ENCODE peak calls at places on chromosomes 3 and 15, in four cellular contexts. X, K, D and Y are unnamed samples. For H3K4me1, the result is how much of the 10 kb centered on the place peaks cover.

GRCh38 chr3:141680620-141681389 is 57.3 kb upstream of the RNF7 start:
- DNase-seq in D (no peak), X (no peak), K (no peak), Y (no peak)

GRCh38 chr3:23575697-23576096 is 230.1 kb upstream of the UBE2E1 start:
- DNase-seq in K (no peak), X (no peak), D (no peak), Y (no peak)

GRCh38 chr3:7171493-7171892 is 310.6 kb downstream of the GRM7 start:
- DNase-seq in X (no peak), K (no peak), D (no peak), Y (no peak)

GRCh38 chr3:66136597-66136996 is 84.2 kb upstream of the SLC25A26 start:
- DNase-seq in X (no peak), D (no peak), K (no peak), Y (no peak)

GRCh38 chr15:42156266-42156922 is at the start of gene PLA2G4F:
- DNase-seq in X (no peak), D (no peak), K (peak), Y (no peak)

GRCh38 chr15:101022876-101023275 is 103.7 kb downstream of the LRRK1 start:
- DNase-seq in K (no peak), X (peak), D (no peak), Y (no peak)

GRCh38 chr3:50671331-50671730 is 3.4 kb upstream of the DOCK3 start:
- DNase-seq in D (no peak), X (no peak), K (no peak), Y (no peak)

GRCh38 chr3:126216416-126216815 is 36.0 kb upstream of the ALDH1L1 start:
- DNase-seq in D (no peak), X (no peak), K (no peak), Y (no peak)

GRCh38 chr15:79779739-79780138 is 117.1 kb downstream of the MTHFS start:
- DNase-seq in K (no peak), X (no peak), D (no peak), Y (no peak)

GRCh38 chr3:129749692-129750091 is 143.2 kb upstream of the PLXND1 start:
- DNase-seq in K (no peak), D (no peak), X (no peak), Y (no peak)

GRCh38 chr3:66884659-66885058 is 113.4 kb upstream of the KBTBD8 start:
- DNase-seq in X (no peak), K (no peak), D (no peak), Y (no peak)

GRCh38 chr15:28098766-28099554 is at the start of gene OCA2:
- DNase-seq in K (no peak), X (peak), D (peak), Y (no peak)

GRCh38 chr15:29433050-29433318 is 163.4 kb upstream of the NSMCE3 start:
- DNase-seq in K (no peak), X (no peak), D (no peak), Y (no peak)

GRCh38 chr15:69760890-69761568 is 308.4 kb downstream of the RPLP1 start:
- DNase-seq in K (no peak), X (peak), D (peak), Y (peak)

GRCh38 chr15:31230630-31231485 is 95.8 kb upstream of the KLF13 start:
- DNase-seq in K (no peak), X (no peak), D (no peak), Y (no peak)

GRCh38 chr3:185084883-185085282 is 68.0 kb downstream of the C3orf70 start:
- DNase-seq in D (no peak), X (no peak), K (no peak), Y (no peak)

GRCh38 chr15:33242165-33242564 is 47.7 kb upstream of the FMN1 start:
- DNase-seq in X (no peak), K (no peak), D (no peak), Y (no peak)

DNA sequence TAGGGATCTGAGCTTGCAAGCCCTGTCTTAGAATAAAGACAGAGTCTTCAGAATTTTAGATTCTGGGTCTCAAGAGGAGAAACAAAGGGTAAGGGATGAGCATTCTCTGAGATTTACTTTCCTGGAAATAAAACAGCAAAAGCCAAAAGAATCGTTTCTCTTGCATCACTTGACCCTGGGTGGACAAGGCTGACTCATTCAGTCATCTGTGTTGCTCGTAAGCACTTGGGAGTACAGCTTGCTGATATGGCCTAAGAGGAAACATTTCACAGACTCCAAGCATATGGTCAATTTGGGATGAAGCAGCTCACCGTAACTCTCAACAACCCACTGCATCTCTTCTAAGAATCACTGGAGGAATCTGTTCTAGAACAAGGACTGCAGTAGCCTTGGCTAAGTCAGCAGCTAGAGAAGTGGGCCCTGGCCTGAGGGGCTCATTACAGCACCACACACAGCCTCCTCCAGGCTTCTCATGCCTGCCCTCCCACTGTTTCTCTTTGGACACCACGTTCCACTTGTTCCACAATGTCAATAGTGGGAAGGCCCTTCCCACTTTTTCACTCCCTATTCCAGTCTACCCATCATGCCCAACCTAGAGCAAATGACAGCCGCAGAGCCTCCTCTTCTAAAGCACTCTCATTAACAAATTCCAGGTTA is 86.1 kb downstream of the RFTN1 start:
- DNase-seq in D (peak), K (no peak), X (no peak), Y (peak)
- H3K4me3 ChIP-seq in D (no peak), K (no peak), X (no peak), Y (no peak)

GRCh38 chr3:13019243-13019701 is 54.0 kb downstream of the IQSEC1 start:
- DNase-seq in X (peak), D (no peak), K (peak), Y (no peak)

GRCh38 chr3:13018561-13019242 is 54.5 kb downstream of the IQSEC1 start:
- DNase-seq in K (peak), X (peak), D (no peak), Y (no peak)

GRCh38 chr3:13021141-13021933 is 51.9 kb downstream of the IQSEC1 start:
- DNase-seq in D (no peak), X (peak), K (peak), Y (no peak)

GRCh38 chr3:13019706-13020105 is 53.5 kb downstream of the IQSEC1 start:
- DNase-seq in K (peak), D (no peak), X (no peak), Y (no peak)

GRCh38 chr3:13020159-13020558 is 53.1 kb downstream of the IQSEC1 start:
- DNase-seq in D (no peak), K (peak), X (peak), Y (no peak)
- H3K27ac ChIP-seq in D (peak), K (peak), X (no peak), Y (peak)

GRCh38 chr15:37087050-37087691 is 13.2 kb downstream of the MEIS2 start:
- DNase-seq in K (no peak), X (no peak), D (no peak), Y (no peak)
- H3K4me1 ChIP-seq in K (under half), X (under half), D (under half), Y (under half)

GRCh38 chr3:36525115-36525711 is 144.9 kb downstream of the STAC start:
- DNase-seq in K (no peak), X (no peak), D (no peak), Y (no peak)
- H3K4me3 ChIP-seq in K (no peak), X (no peak), D (no peak), Y (no peak)

GRCh38 chr3:100159564-100160153 is 45.4 kb upstream of the FILIP1L start:
- DNase-seq in X (no peak), D (no peak), K (no peak), Y (no peak)

GRCh38 chr3:100163787-100164186 is 49.5 kb upstream of the FILIP1L start:
- DNase-seq in X (no peak), D (no peak), K (no peak), Y (no peak)

GRCh38 chr3:100157617-100158016 is 43.3 kb upstream of the FILIP1L start:
- DNase-seq in X (no peak), K (no peak), D (no peak), Y (no peak)

GRCh38 chr3:100158877-100159563 is 44.7 kb upstream of the FILIP1L start:
- DNase-seq in D (no peak), K (no peak), X (no peak), Y (no peak)

DNA sequence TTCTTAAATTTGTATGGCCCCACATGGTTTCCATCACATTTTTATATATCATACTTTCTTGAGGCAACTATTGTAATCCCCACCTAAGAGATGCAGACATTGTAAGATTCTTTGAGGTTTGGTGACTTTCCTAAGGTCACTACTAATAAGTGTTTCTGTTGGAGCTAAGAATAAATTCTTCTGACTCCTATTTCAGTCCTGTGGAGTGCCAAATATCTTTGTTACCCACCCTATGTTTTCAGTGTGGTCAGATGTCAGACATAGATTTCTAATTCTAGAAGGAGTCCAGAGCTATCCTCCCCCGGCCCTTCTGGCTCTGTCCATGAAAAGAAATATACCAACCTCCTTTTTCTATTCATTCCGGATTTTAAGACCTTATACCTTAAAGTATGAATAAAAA is 46.2 kb upstream of the FILIP1L start:
- DNase-seq in X (no peak), K (no peak), D (no peak), Y (no peak)
- H3K27ac ChIP-seq in X (peak), K (no peak), D (peak), Y (peak)

GRCh38 chr15:59830143-59830542 is 141.0 kb upstream of the BNIP2 start:
- DNase-seq in X (no peak), D (no peak), K (no peak), Y (no peak)
- H3K4me1 ChIP-seq in X (under half), D (under half), K (under half), Y (under half)

GRCh38 chr15:55589297-55589696 is 1.2 kb upstream of the PYGO1 start:
- DNase-seq in D (no peak), X (no peak), K (no peak), Y (no peak)
- H3K4me3 ChIP-seq in D (no peak), X (no peak), K (peak), Y (no peak)